ENCODE peak calls at places on chromosomes 13 and 19, in five cellular contexts. One of them, this sample, is unnamed.

GRCh38 chr19:40348961-40349507 is 539 bp downstream of the PLD3 start:
- DNase-seq in PC-3: peak; percentile 26
- DNase-seq in brain microvascular endothelial cell: peak; percentile 25
- DNase-seq in gastrocnemius medialis: no peak
- DNase-seq in left ventricle myocardium inferior: no peak
- DNase-seq in this sample: no peak

GRCh38 chr13:26656919-26657318 is 99.4 kb downstream of the WASF3 start:
- DNase-seq in brain microvascular endothelial cell: peak; percentile 29
- DNase-seq in gastrocnemius medialis: no peak
- DNase-seq in left ventricle myocardium inferior: no peak
- DNase-seq in PC-3: peak; percentile 41
- DNase-seq in this sample: no peak

GRCh38 chr19:10749435-10750384 is 31.8 kb downstream of the DNM2 start:
- DNase-seq in gastrocnemius medialis: no peak
- DNase-seq in left ventricle myocardium inferior: no peak
- DNase-seq in PC-3: no peak
- DNase-seq in brain microvascular endothelial cell: no peak
- DNase-seq in this sample: no peak

GRCh38 chr13:100594731-100595130 is 6.1 kb upstream of the GGACT start:
- DNase-seq in gastrocnemius medialis: no peak
- DNase-seq in PC-3: peak; percentile 35
- DNase-seq in brain microvascular endothelial cell: no peak
- DNase-seq in left ventricle myocardium inferior: no peak
- DNase-seq in this sample: no peak

GRCh38 chr19:40280608-40281221 is 4.4 kb downstream of the AKT2 start:
- DNase-seq in gastrocnemius medialis: peak; percentile 71
- DNase-seq in left ventricle myocardium inferior: peak; percentile 47
- DNase-seq in PC-3: no peak
- DNase-seq in brain microvascular endothelial cell: no peak
- DNase-seq in this sample: no peak

GRCh38 chr19:39206122-39206521 is 2.1 kb upstream of the SYCN start:
- DNase-seq in gastrocnemius medialis: no peak
- DNase-seq in left ventricle myocardium inferior: no peak
- DNase-seq in brain microvascular endothelial cell: no peak
- DNase-seq in PC-3: no peak
- DNase-seq in this sample: no peak

GRCh38 chr19:13102416-13102665 is 317 bp downstream of the LYL1 start:
- DNase-seq in brain microvascular endothelial cell: no peak
- DNase-seq in PC-3: no peak
- DNase-seq in left ventricle myocardium inferior: no peak
- DNase-seq in gastrocnemius medialis: no peak
- DNase-seq in this sample: no peak

GRCh38 chr19:55641376-55642152 is 762 bp downstream of the ZNF580 start:
- DNase-seq in brain microvascular endothelial cell: no peak
- DNase-seq in PC-3: no peak
- DNase-seq in left ventricle myocardium inferior: no peak
- DNase-seq in gastrocnemius medialis: no peak
- DNase-seq in this sample: no peak

GRCh38 chr19:53906211-53907192 is 2.6 kb upstream of the CACNG7 start:
- DNase-seq in gastrocnemius medialis: no peak
- DNase-seq in PC-3: peak; percentile 39
- DNase-seq in brain microvascular endothelial cell: no peak
- DNase-seq in left ventricle myocardium inferior: peak; percentile 42
- DNase-seq in this sample: no peak

GRCh38 chr19:19106061-19106551 is 32.2 kb downstream of the TMEM161A start:
- DNase-seq in brain microvascular endothelial cell: no peak
- DNase-seq in left ventricle myocardium inferior: no peak
- DNase-seq in gastrocnemius medialis: no peak
- DNase-seq in PC-3: no peak
- DNase-seq in this sample: no peak

GRCh38 chr19:40502647-40503046 is 35.8 kb downstream of the SPTBN4 start:
- DNase-seq in PC-3: peak; percentile 21
- DNase-seq in brain microvascular endothelial cell: no peak
- DNase-seq in gastrocnemius medialis: no peak
- DNase-seq in left ventricle myocardium inferior: no peak
- DNase-seq in this sample: no peak

GRCh38 chr19:40933025-40933424 is 51.0 kb upstream of the CYP2A7 start:
- DNase-seq in left ventricle myocardium inferior: no peak
- DNase-seq in PC-3: peak; percentile 66
- DNase-seq in gastrocnemius medialis: no peak
- DNase-seq in brain microvascular endothelial cell: no peak
- DNase-seq in this sample: no peak

GRCh38 chr13:37443538-37443937 is 155.0 kb downstream of the POSTN start:
- DNase-seq in brain microvascular endothelial cell: peak; percentile 43
- DNase-seq in PC-3: no peak
- DNase-seq in gastrocnemius medialis: no peak
- DNase-seq in left ventricle myocardium inferior: no peak
- DNase-seq in this sample: no peak

GRCh38 chr13:64428196-64428595 is 2801.9 kb downstream of the PCDH9 start:
- DNase-seq in PC-3: peak; percentile 5
- DNase-seq in left ventricle myocardium inferior: no peak
- DNase-seq in gastrocnemius medialis: no peak
- DNase-seq in brain microvascular endothelial cell: no peak
- DNase-seq in this sample: no peak

GRCh38 chr19:29269641-29270040 is 56.7 kb upstream of the UQCRFS1 start:
- DNase-seq in PC-3: no peak
- DNase-seq in left ventricle myocardium inferior: no peak
- DNase-seq in gastrocnemius medialis: no peak
- DNase-seq in brain microvascular endothelial cell: no peak
- DNase-seq in this sample: no peak

GRCh38 chr13:83121904-83122303 is 760.4 kb downstream of the SLITRK1 start:
- DNase-seq in PC-3: no peak
- DNase-seq in gastrocnemius medialis: no peak
- DNase-seq in brain microvascular endothelial cell: no peak
- DNase-seq in left ventricle myocardium inferior: no peak
- DNase-seq in this sample: no peak

GRCh38 chr19:50203281-50204080 is at the start of gene MYH14:
- DNase-seq in PC-3: peak; percentile 99
- DNase-seq in brain microvascular endothelial cell: peak; percentile 4
- DNase-seq in gastrocnemius medialis: peak; percentile 91
- DNase-seq in left ventricle myocardium inferior: peak; percentile 87
- DNase-seq in this sample: peak; percentile 61

GRCh38 chr19:23762884-23763711 is 4.4 kb upstream of the ZNF681 start:
- DNase-seq in left ventricle myocardium inferior: peak; percentile 87
- DNase-seq in brain microvascular endothelial cell: peak; percentile 60
- DNase-seq in gastrocnemius medialis: peak; percentile 28
- DNase-seq in PC-3: peak; percentile 86
- DNase-seq in this sample: peak; percentile 92

GRCh38 chr19:4908781-4909171 is 525 bp upstream of the UHRF1 start:
- DNase-seq in PC-3: no peak
- DNase-seq in brain microvascular endothelial cell: no peak
- DNase-seq in gastrocnemius medialis: no peak
- DNase-seq in left ventricle myocardium inferior: no peak
- DNase-seq in this sample: no peak
- H3K4me3 ChIP-seq in PC-3: peak overlapping the region; percentile 78
- H3K4me3 ChIP-seq in brain microvascular endothelial cell: no peak overlapping the region
- H3K4me3 ChIP-seq in gastrocnemius medialis: no peak overlapping the region
- H3K4me3 ChIP-seq in left ventricle myocardium inferior: peak overlapping the region; percentile 79
- H3K4me3 ChIP-seq in this sample: peak overlapping the region; percentile 76

DNA sequence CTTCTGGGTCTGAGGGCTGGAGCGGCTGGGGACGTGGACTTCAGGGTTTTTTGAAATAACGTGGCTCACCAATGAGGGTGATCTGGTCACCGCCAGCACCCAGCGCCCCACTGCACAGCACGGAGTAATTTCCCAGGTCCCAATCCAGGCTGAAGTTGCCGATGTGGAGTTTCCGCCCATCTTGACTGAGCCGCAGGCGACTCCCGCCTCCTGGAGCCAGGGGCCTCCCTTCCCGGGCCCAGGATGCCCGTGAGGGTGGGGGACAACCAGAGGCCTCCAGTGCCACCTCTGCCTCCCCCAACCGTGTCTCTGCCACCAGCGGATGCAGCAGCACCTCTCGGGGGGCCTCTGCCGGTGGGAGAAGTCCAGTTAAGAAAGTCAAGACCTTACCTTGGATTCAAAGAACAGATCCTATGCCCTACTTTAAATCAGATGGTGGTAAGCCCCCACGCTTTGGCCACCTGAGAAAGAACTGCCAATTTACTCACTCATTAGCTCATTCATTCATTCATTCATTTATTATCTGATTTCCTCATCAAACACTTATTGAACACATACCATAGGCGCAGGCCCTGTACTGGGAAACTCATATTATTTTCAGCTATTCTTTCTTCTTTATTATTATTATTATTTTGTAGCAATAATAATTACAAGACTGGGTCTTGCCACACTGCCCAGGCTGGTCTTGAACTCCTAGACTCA is 3.9 kb downstream of the VSIG10L start:
- DNase-seq in PC-3: no peak
- DNase-seq in brain microvascular endothelial cell: no peak
- DNase-seq in gastrocnemius medialis: no peak
- DNase-seq in left ventricle myocardium inferior: no peak
- DNase-seq in this sample: no peak
- H3K4me3 ChIP-seq in PC-3: peak overlapping the region; percentile 72
- H3K4me3 ChIP-seq in brain microvascular endothelial cell: no peak overlapping the region
- H3K4me3 ChIP-seq in gastrocnemius medialis: no peak overlapping the region
- H3K4me3 ChIP-seq in left ventricle myocardium inferior: no peak overlapping the region
- H3K4me3 ChIP-seq in this sample: peak overlapping the region; percentile 85

DNA sequence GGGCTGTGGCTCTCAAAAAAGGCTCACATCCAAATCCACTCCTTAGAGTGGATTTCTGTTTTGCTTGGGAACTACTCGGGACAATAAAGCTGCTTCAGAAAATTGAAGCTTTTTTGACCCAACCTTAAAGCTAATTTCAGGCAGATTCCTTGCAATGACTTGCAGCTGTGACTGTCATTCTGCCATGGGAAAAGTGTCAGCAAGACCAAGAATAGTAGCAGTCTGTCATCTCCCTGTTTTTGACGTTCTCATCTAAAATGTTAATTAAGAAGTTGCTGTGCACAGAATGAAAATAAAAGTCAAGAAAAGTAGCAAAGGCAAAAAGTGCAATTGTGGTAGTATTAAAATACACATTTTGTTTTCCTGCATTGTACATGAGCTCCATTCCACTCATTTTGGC is 304.7 kb downstream of the COG6 start:
- DNase-seq in gastrocnemius medialis: no peak
- DNase-seq in left ventricle myocardium inferior: no peak
- DNase-seq in brain microvascular endothelial cell: no peak
- DNase-seq in PC-3: no peak
- DNase-seq in this sample: no peak
- H3K4me3 ChIP-seq in gastrocnemius medialis: no peak overlapping the region
- H3K4me3 ChIP-seq in left ventricle myocardium inferior: no peak overlapping the region
- H3K4me3 ChIP-seq in brain microvascular endothelial cell: no peak overlapping the region
- H3K4me3 ChIP-seq in PC-3: no peak overlapping the region
- H3K4me3 ChIP-seq in this sample: no peak overlapping the region

DNA sequence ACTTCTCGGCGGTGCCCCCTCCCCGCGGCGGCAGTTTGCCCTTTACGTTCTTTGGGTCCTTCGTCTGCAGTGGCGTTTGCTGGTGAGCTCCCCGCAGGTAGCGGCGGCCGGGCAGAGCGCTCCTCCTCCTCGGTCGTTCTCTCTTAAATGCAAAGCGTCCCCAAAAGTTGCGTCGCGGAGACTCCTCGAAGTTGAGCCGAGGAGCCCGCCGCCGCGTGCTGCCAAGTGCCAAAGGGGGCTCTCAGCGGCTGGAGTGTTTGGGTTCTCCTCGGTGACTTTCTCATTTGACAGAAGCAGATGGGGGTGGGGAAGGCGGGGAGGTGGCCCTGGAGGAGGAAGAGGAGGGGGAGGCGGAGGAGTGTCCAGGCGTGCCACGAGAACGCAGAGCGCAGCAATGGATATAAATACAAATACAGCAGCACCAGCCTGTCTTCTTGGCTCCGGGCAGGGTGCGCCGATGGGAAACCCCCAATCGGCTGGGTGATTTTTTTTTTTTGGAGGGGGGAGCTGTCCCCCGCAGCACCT is at the start of gene SOX21:
- DNase-seq in brain microvascular endothelial cell: no peak
- DNase-seq in PC-3: peak; percentile 71
- DNase-seq in left ventricle myocardium inferior: no peak
- DNase-seq in gastrocnemius medialis: no peak
- DNase-seq in this sample: no peak
- H3K4me3 ChIP-seq in brain microvascular endothelial cell: peak within 1 kb of the TSS; percentile 15
- H3K4me3 ChIP-seq in PC-3: peak within 1 kb of the TSS; percentile 98
- H3K4me3 ChIP-seq in left ventricle myocardium inferior: peak within 1 kb of the TSS; percentile 56
- H3K4me3 ChIP-seq in gastrocnemius medialis: peak within 1 kb of the TSS; percentile 31
- H3K4me3 ChIP-seq in this sample: peak within 1 kb of the TSS; percentile 43

DNA sequence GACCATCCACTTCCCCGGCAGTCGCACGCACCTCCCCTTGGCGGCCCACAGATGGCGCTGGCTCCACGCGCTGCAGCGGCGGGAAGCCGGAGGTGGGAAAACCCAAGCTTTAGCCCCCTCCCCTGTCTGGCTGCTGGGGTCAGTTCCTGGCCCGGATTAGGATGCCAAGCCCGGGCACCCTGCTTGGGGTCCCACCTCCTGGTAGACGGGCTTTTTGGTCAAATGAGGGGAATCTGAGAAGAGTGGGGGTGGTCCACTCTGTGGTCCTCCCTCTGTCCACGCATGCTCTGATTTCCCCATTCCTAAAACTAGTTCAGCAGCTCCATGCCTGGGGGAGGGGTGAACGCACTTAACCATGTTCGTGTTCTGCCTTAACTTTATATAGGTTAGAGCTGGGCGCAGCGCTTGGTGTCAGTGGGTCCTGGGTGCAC is 8.1 kb upstream of the ADGRE2 start:
- DNase-seq in left ventricle myocardium inferior: no peak
- DNase-seq in PC-3: peak; percentile 42
- DNase-seq in brain microvascular endothelial cell: no peak
- DNase-seq in gastrocnemius medialis: no peak
- DNase-seq in this sample: no peak
- H3K4me3 ChIP-seq in left ventricle myocardium inferior: no peak overlapping the region
- H3K4me3 ChIP-seq in PC-3: peak overlapping the region; percentile 35
- H3K4me3 ChIP-seq in brain microvascular endothelial cell: no peak overlapping the region
- H3K4me3 ChIP-seq in gastrocnemius medialis: no peak overlapping the region
- H3K4me3 ChIP-seq in this sample: no peak overlapping the region

This sample was measured in ascending aorta.